ENCODE peak calls at places on chromosomes 3 and 15, in nine cellular contexts. One of them, this sample, is unnamed.

GRCh38 chr3:111311126-111311525 is 230.9 kb upstream of the CD96 start:
- DNase-seq in lower leg skin: no peak
- DNase-seq in iPS DF 6.9: no peak
- DNase-seq in GF-D8: no peak
- DNase-seq in Calu3: no peak
- DNase-seq in non-pigmented ciliary epithelial cell: no peak
- DNase-seq in astrocyte of the hippocampus: no peak
- DNase-seq in anterior cingulate cortex: no peak
- DNase-seq in A549: no peak
- DNase-seq in this sample: no peak

GRCh38 chr3:43641306-43642114 is 19.7 kb upstream of the ANO10 start:
- DNase-seq in lower leg skin: no peak
- DNase-seq in iPS DF 6.9: no peak
- DNase-seq in GF-D8: peak; percentile 17
- DNase-seq in Calu3: no peak
- DNase-seq in non-pigmented ciliary epithelial cell: no peak
- DNase-seq in astrocyte of the hippocampus: no peak
- DNase-seq in anterior cingulate cortex: no peak
- DNase-seq in A549: no peak
- DNase-seq in this sample: no peak

GRCh38 chr15:74983725-74984231 is 11.6 kb upstream of the SCAMP5 start:
- DNase-seq in lower leg skin: no peak
- DNase-seq in iPS DF 6.9: no peak
- DNase-seq in GF-D8: no peak
- DNase-seq in Calu3: peak; percentile 22
- DNase-seq in non-pigmented ciliary epithelial cell: no peak
- DNase-seq in astrocyte of the hippocampus: no peak
- DNase-seq in anterior cingulate cortex: no peak
- DNase-seq in A549: peak; percentile 56
- DNase-seq in this sample: no peak

GRCh38 chr15:55661431-55661830 is 73.3 kb upstream of the PYGO1 start:
- DNase-seq in lower leg skin: no peak
- DNase-seq in iPS DF 6.9: peak; percentile 37
- DNase-seq in GF-D8: no peak
- DNase-seq in Calu3: no peak
- DNase-seq in non-pigmented ciliary epithelial cell: no peak
- DNase-seq in astrocyte of the hippocampus: peak; percentile 37
- DNase-seq in anterior cingulate cortex: no peak
- DNase-seq in A549: no peak
- DNase-seq in this sample: no peak

GRCh38 chr3:107220538-107220937 is 156.7 kb upstream of the CCDC54 start:
- DNase-seq in lower leg skin: no peak
- DNase-seq in iPS DF 6.9: no peak
- DNase-seq in GF-D8: no peak
- DNase-seq in Calu3: no peak
- DNase-seq in non-pigmented ciliary epithelial cell: no peak
- DNase-seq in astrocyte of the hippocampus: no peak
- DNase-seq in anterior cingulate cortex: no peak
- DNase-seq in A549: no peak
- DNase-seq in this sample: no peak

GRCh38 chr15:68274184-68274848 is 3.2 kb upstream of the FEM1B start:
- DNase-seq in lower leg skin: no peak
- DNase-seq in iPS DF 6.9: no peak
- DNase-seq in GF-D8: no peak
- DNase-seq in Calu3: no peak
- DNase-seq in non-pigmented ciliary epithelial cell: no peak
- DNase-seq in astrocyte of the hippocampus: no peak
- DNase-seq in anterior cingulate cortex: no peak
- DNase-seq in A549: no peak
- DNase-seq in this sample: no peak

GRCh38 chr15:100114100-100114499 is 227.7 kb downstream of the ADAMTS17 start:
- DNase-seq in lower leg skin: no peak
- DNase-seq in iPS DF 6.9: no peak
- DNase-seq in GF-D8: no peak
- DNase-seq in Calu3: no peak
- DNase-seq in non-pigmented ciliary epithelial cell: peak; percentile 79
- DNase-seq in astrocyte of the hippocampus: peak; percentile 96
- DNase-seq in anterior cingulate cortex: peak; percentile 26
- DNase-seq in A549: no peak
- DNase-seq in this sample: no peak

GRCh38 chr3:123081718-123082369 is 15.0 kb downstream of the PDIA5 start:
- DNase-seq in lower leg skin: peak; percentile 52
- DNase-seq in iPS DF 6.9: no peak
- DNase-seq in GF-D8: peak; percentile 70
- DNase-seq in Calu3: no peak
- DNase-seq in non-pigmented ciliary epithelial cell: no peak
- DNase-seq in astrocyte of the hippocampus: no peak
- DNase-seq in anterior cingulate cortex: peak; percentile 30
- DNase-seq in A549: no peak
- DNase-seq in this sample: no peak

GRCh38 chr3:188695251-188695650 is 476.5 kb upstream of the TPRG1 start:
- DNase-seq in lower leg skin: no peak
- DNase-seq in iPS DF 6.9: no peak
- DNase-seq in GF-D8: no peak
- DNase-seq in Calu3: no peak
- DNase-seq in non-pigmented ciliary epithelial cell: no peak
- DNase-seq in astrocyte of the hippocampus: no peak
- DNase-seq in anterior cingulate cortex: no peak
- DNase-seq in A549: no peak
- DNase-seq in this sample: no peak

GRCh38 chr15:57503051-57503702 is 88.5 kb upstream of the MYZAP start:
- DNase-seq in lower leg skin: no peak
- DNase-seq in iPS DF 6.9: no peak
- DNase-seq in GF-D8: no peak
- DNase-seq in Calu3: peak; percentile 30
- DNase-seq in non-pigmented ciliary epithelial cell: no peak
- DNase-seq in astrocyte of the hippocampus: no peak
- DNase-seq in anterior cingulate cortex: no peak
- DNase-seq in A549: no peak
- DNase-seq in this sample: no peak

GRCh38 chr3:170469151-170470062 is 50.7 kb downstream of the CLDN11 start:
- DNase-seq in lower leg skin: no peak
- DNase-seq in iPS DF 6.9: no peak
- DNase-seq in GF-D8: no peak
- DNase-seq in Calu3: peak; percentile 40
- DNase-seq in non-pigmented ciliary epithelial cell: no peak
- DNase-seq in astrocyte of the hippocampus: peak; percentile 37
- DNase-seq in anterior cingulate cortex: no peak
- DNase-seq in A549: no peak
- DNase-seq in this sample: no peak

GRCh38 chr3:76656531-76657070 is 383.3 kb upstream of the ROBO2 start:
- DNase-seq in lower leg skin: no peak
- DNase-seq in iPS DF 6.9: no peak
- DNase-seq in GF-D8: no peak
- DNase-seq in Calu3: no peak
- DNase-seq in non-pigmented ciliary epithelial cell: no peak
- DNase-seq in astrocyte of the hippocampus: peak; percentile 17
- DNase-seq in anterior cingulate cortex: no peak
- DNase-seq in A549: no peak
- DNase-seq in this sample: no peak

GRCh38 chr3:70840106-70840870 is 527.9 kb upstream of the MDFIC2 start:
- DNase-seq in lower leg skin: no peak
- DNase-seq in iPS DF 6.9: no peak
- DNase-seq in GF-D8: no peak
- DNase-seq in Calu3: no peak
- DNase-seq in non-pigmented ciliary epithelial cell: no peak
- DNase-seq in astrocyte of the hippocampus: peak; percentile 25
- DNase-seq in anterior cingulate cortex: no peak
- DNase-seq in A549: no peak
- DNase-seq in this sample: no peak

GRCh38 chr15:75542386-75542797 is 36.7 kb downstream of the PTPN9 start:
- DNase-seq in lower leg skin: no peak
- DNase-seq in iPS DF 6.9: no peak
- DNase-seq in GF-D8: no peak
- DNase-seq in Calu3: no peak
- DNase-seq in non-pigmented ciliary epithelial cell: no peak
- DNase-seq in astrocyte of the hippocampus: no peak
- DNase-seq in anterior cingulate cortex: no peak
- DNase-seq in A549: no peak
- DNase-seq in this sample: no peak

GRCh38 chr15:28098766-28099554 is at the start of gene OCA2:
- DNase-seq in lower leg skin: peak; percentile 88
- DNase-seq in iPS DF 6.9: no peak
- DNase-seq in GF-D8: no peak
- DNase-seq in Calu3: no peak
- DNase-seq in non-pigmented ciliary epithelial cell: no peak
- DNase-seq in astrocyte of the hippocampus: peak; percentile 89
- DNase-seq in anterior cingulate cortex: no peak
- DNase-seq in A549: peak; percentile 40
- DNase-seq in this sample: no peak

GRCh38 chr3:185959609-185960517 is 22.0 kb upstream of the TRA2B start:
- DNase-seq in lower leg skin: peak; percentile 32
- DNase-seq in iPS DF 6.9: no peak
- DNase-seq in GF-D8: peak; percentile 51
- DNase-seq in Calu3: peak; percentile 65
- DNase-seq in non-pigmented ciliary epithelial cell: peak; percentile 75
- DNase-seq in astrocyte of the hippocampus: peak; percentile 72
- DNase-seq in anterior cingulate cortex: no peak
- DNase-seq in A549: peak; percentile 48
- DNase-seq in this sample: no peak

GRCh38 chr15:72070817-72071447 is 47.0 kb downstream of the MYO9A start:
- DNase-seq in lower leg skin: no peak
- DNase-seq in iPS DF 6.9: no peak
- DNase-seq in GF-D8: no peak
- DNase-seq in Calu3: no peak
- DNase-seq in non-pigmented ciliary epithelial cell: no peak
- DNase-seq in astrocyte of the hippocampus: no peak
- DNase-seq in anterior cingulate cortex: no peak
- DNase-seq in A549: no peak
- DNase-seq in this sample: no peak

GRCh38 chr3:159852821-159853505 is 135.7 kb upstream of the IL12A start:
- DNase-seq in lower leg skin: no peak
- DNase-seq in iPS DF 6.9: no peak
- DNase-seq in GF-D8: no peak
- DNase-seq in Calu3: peak; percentile 35
- DNase-seq in non-pigmented ciliary epithelial cell: no peak
- DNase-seq in astrocyte of the hippocampus: peak; percentile 87
- DNase-seq in anterior cingulate cortex: peak; percentile 38
- DNase-seq in A549: peak; percentile 10
- DNase-seq in this sample: no peak

GRCh38 chr15:73387507-73388255 is 18.9 kb upstream of the HCN4 start:
- DNase-seq in lower leg skin: no peak
- DNase-seq in iPS DF 6.9: no peak
- DNase-seq in GF-D8: no peak
- DNase-seq in Calu3: no peak
- DNase-seq in non-pigmented ciliary epithelial cell: peak; percentile 6
- DNase-seq in astrocyte of the hippocampus: peak; percentile 10
- DNase-seq in anterior cingulate cortex: no peak
- DNase-seq in A549: no peak
- DNase-seq in this sample: no peak

GRCh38 chr3:103532986-103533385 is 1098.2 kb downstream of the ZPLD1 start:
- DNase-seq in lower leg skin: no peak
- DNase-seq in iPS DF 6.9: no peak
- DNase-seq in GF-D8: no peak
- DNase-seq in Calu3: no peak
- DNase-seq in non-pigmented ciliary epithelial cell: no peak
- DNase-seq in astrocyte of the hippocampus: no peak
- DNase-seq in anterior cingulate cortex: no peak
- DNase-seq in A549: no peak
- DNase-seq in this sample: no peak

GRCh38 chr15:72593838-72594237 is 60.7 kb upstream of the GOLGA6B start:
- DNase-seq in lower leg skin: no peak
- DNase-seq in iPS DF 6.9: no peak
- DNase-seq in GF-D8: no peak
- DNase-seq in Calu3: no peak
- DNase-seq in non-pigmented ciliary epithelial cell: no peak
- DNase-seq in astrocyte of the hippocampus: no peak
- DNase-seq in anterior cingulate cortex: no peak
- DNase-seq in A549: no peak
- DNase-seq in this sample: no peak

GRCh38 chr3:89803711-89804110 is 696.3 kb downstream of the EPHA3 start:
- DNase-seq in lower leg skin: no peak
- DNase-seq in iPS DF 6.9: no peak
- DNase-seq in GF-D8: no peak
- DNase-seq in Calu3: no peak
- DNase-seq in non-pigmented ciliary epithelial cell: no peak
- DNase-seq in astrocyte of the hippocampus: no peak
- DNase-seq in anterior cingulate cortex: no peak
- DNase-seq in A549: no peak
- DNase-seq in this sample: no peak

GRCh38 chr15:61374848-61375247 is 145.7 kb upstream of the RORA start:
- DNase-seq in lower leg skin: no peak
- DNase-seq in iPS DF 6.9: no peak
- DNase-seq in GF-D8: no peak
- DNase-seq in Calu3: no peak
- DNase-seq in non-pigmented ciliary epithelial cell: no peak
- DNase-seq in astrocyte of the hippocampus: no peak
- DNase-seq in anterior cingulate cortex: no peak
- DNase-seq in A549: no peak
- DNase-seq in this sample: no peak

GRCh38 chr15:89143503-89144162 is 55.4 kb downstream of the ABHD2 start:
- DNase-seq in lower leg skin: peak; percentile 67
- DNase-seq in iPS DF 6.9: no peak
- DNase-seq in GF-D8: peak; percentile 56
- DNase-seq in Calu3: no peak
- DNase-seq in non-pigmented ciliary epithelial cell: peak; percentile 49
- DNase-seq in astrocyte of the hippocampus: no peak
- DNase-seq in anterior cingulate cortex: no peak
- DNase-seq in A549: no peak
- DNase-seq in this sample: no peak

GRCh38 chr3:172189987-172190603 is 150.7 kb downstream of the FNDC3B start:
- DNase-seq in lower leg skin: no peak
- DNase-seq in iPS DF 6.9: no peak
- DNase-seq in GF-D8: no peak
- DNase-seq in Calu3: no peak
- DNase-seq in non-pigmented ciliary epithelial cell: no peak
- DNase-seq in astrocyte of the hippocampus: no peak
- DNase-seq in anterior cingulate cortex: no peak
- DNase-seq in A549: no peak
- DNase-seq in this sample: no peak

GRCh38 chr3:159948423-159949140 is 40.1 kb upstream of the IL12A start:
- DNase-seq in lower leg skin: no peak
- DNase-seq in iPS DF 6.9: no peak
- DNase-seq in GF-D8: no peak
- DNase-seq in Calu3: no peak
- DNase-seq in non-pigmented ciliary epithelial cell: no peak
- DNase-seq in astrocyte of the hippocampus: no peak
- DNase-seq in anterior cingulate cortex: no peak
- DNase-seq in A549: no peak
- DNase-seq in this sample: no peak

GRCh38 chr3:160564205-160564922 is 1.0 kb downstream of the KPNA4 start:
- DNase-seq in lower leg skin: no peak
- DNase-seq in iPS DF 6.9: no peak
- DNase-seq in GF-D8: no peak
- DNase-seq in Calu3: peak; percentile 48
- DNase-seq in non-pigmented ciliary epithelial cell: no peak
- DNase-seq in astrocyte of the hippocampus: peak; percentile 29
- DNase-seq in anterior cingulate cortex: peak; percentile 39
- DNase-seq in A549: peak; percentile 32
- DNase-seq in this sample: no peak

GRCh38 chr3:11692251-11692813 is 48.6 kb upstream of the VGLL4 start:
- DNase-seq in lower leg skin: no peak
- DNase-seq in iPS DF 6.9: no peak
- DNase-seq in GF-D8: no peak
- DNase-seq in Calu3: no peak
- DNase-seq in non-pigmented ciliary epithelial cell: no peak
- DNase-seq in astrocyte of the hippocampus: no peak
- DNase-seq in anterior cingulate cortex: no peak
- DNase-seq in A549: no peak
- DNase-seq in this sample: no peak

GRCh38 chr15:71705151-71705550 is 105.2 kb upstream of the NR2E3 start:
- DNase-seq in lower leg skin: no peak
- DNase-seq in iPS DF 6.9: no peak
- DNase-seq in GF-D8: no peak
- DNase-seq in Calu3: no peak
- DNase-seq in non-pigmented ciliary epithelial cell: no peak
- DNase-seq in astrocyte of the hippocampus: peak; percentile 69
- DNase-seq in anterior cingulate cortex: no peak
- DNase-seq in A549: no peak
- DNase-seq in this sample: no peak

GRCh38 chr15:40872791-40873526 is 1.1 kb downstream of the RHOV start:
- DNase-seq in lower leg skin: no peak
- DNase-seq in iPS DF 6.9: no peak
- DNase-seq in GF-D8: no peak
- DNase-seq in Calu3: no peak
- DNase-seq in non-pigmented ciliary epithelial cell: no peak
- DNase-seq in astrocyte of the hippocampus: no peak
- DNase-seq in anterior cingulate cortex: no peak
- DNase-seq in A549: no peak
- DNase-seq in this sample: no peak

This sample was measured in HCT116.